ENCODE peak calls at places on chromosomes 12 and 14, in four cellular contexts. K is fibroblast of lung, X is cardiac fibroblast, M is bronchial epithelial cell. P is an unnamed sample.

GRCh38 chr12:96907681-96908163 is 665 bp downstream of the NEDD1 start:
- DNase-seq in K (peak), X (peak), M (peak), P (peak)

GRCh38 chr12:88505696-88506095 is 74.6 kb downstream of the KITLG start:
- DNase-seq in K (no peak), X (no peak), M (no peak), P (no peak)

GRCh38 chr14:104443391-104444158 is 136.0 kb upstream of the C14orf180 start:
- DNase-seq in K (no peak), X (no peak), M (no peak), P (no peak)

GRCh38 chr12:57237952-57238853 is 8.7 kb downstream of the SHMT2 start:
- DNase-seq in K (peak), X (no peak), M (no peak), P (no peak)

GRCh38 chr12:27014859-27015729 is 910 bp upstream of the TM7SF3 start:
- DNase-seq in K (no peak), X (no peak), M (peak), P (no peak)

GRCh38 chr12:47082283-47082962 is 2.7 kb upstream of the AMIGO2 start:
- DNase-seq in K (no peak), X (no peak), M (no peak), P (no peak)

GRCh38 chr12:21656931-21657335 is 709 bp downstream of the LDHB start:
- DNase-seq in K (peak), X (peak), M (peak), P (peak)

GRCh38 chr14:103517172-103517566 is 5.5 kb downstream of the CKB start:
- DNase-seq in K (no peak), X (no peak), M (no peak), P (no peak)

GRCh38 chr14:45990252-45990651 is 661.3 kb downstream of the RPL10L start:
- DNase-seq in K (no peak), X (peak), M (peak), P (no peak)

GRCh38 chr14:55274760-55275159 is 3.5 kb downstream of the FBXO34 start:
- DNase-seq in K (peak), X (peak), M (peak), P (peak)

GRCh38 chr12:94762259-94762942 is 112.0 kb upstream of the TMCC3 start:
- DNase-seq in K (no peak), X (peak), M (peak), P (peak)

GRCh38 chr12:29286081-29286800 is 94.7 kb downstream of the ERGIC2 start:
- DNase-seq in K (no peak), X (peak), M (no peak), P (peak)

GRCh38 chr14:35277179-35277578 is 15.0 kb upstream of the PSMA6 start:
- DNase-seq in K (no peak), X (no peak), M (peak), P (no peak)

GRCh38 chr12:4723226-4723625 is 3.0 kb downstream of the GALNT8 start:
- DNase-seq in K (no peak), X (no peak), M (no peak), P (no peak)

GRCh38 chr12:11763760-11764520 is 114.5 kb downstream of the ETV6 start:
- DNase-seq in K (peak), X (peak), M (no peak), P (peak)

GRCh38 chr12:46209165-46209564 is 59.7 kb downstream of the SLC38A1 start:
- DNase-seq in K (peak), X (peak), M (no peak), P (peak)

GRCh38 chr12:114004402-114004801 is 38.3 kb upstream of the RBM19 start:
- DNase-seq in K (no peak), X (no peak), M (no peak), P (no peak)

GRCh38 chr12:24088751-24089150 is 139.3 kb upstream of the SOX5 start:
- DNase-seq in K (no peak), X (peak), M (peak), P (no peak)

GRCh38 chr12:51264297-51264696 is 5.9 kb downstream of the SMAGP start:
- DNase-seq in K (no peak), X (no peak), M (no peak), P (no peak)

GRCh38 chr12:51265024-51265423 is 5.2 kb downstream of the SMAGP start:
- DNase-seq in K (no peak), X (no peak), M (no peak), P (no peak)

GRCh38 chr12:51263341-51263740 is 6.9 kb downstream of the SMAGP start:
- DNase-seq in K (no peak), X (no peak), M (no peak), P (no peak)

DNA sequence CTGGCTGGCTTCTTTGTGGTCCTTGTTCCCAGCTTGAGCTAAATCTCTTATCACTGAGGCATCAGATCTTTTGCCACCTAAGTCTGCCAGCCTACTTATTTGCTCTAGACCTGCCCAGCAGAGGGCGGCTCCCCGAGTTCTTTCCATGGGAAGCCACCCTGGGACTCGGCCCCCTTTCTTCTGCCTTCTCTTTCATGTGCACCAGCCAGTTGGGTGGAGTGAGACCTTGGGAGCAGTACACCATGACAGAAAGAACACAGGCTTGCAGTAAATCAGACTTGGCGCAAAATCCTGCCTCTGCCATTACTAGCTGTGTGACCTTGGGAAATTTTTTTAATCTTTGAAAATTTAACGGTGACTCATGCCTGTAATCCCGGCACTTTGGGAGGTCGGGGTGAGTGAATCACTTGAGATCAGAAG is 7.4 kb downstream of the SMAGP start:
- DNase-seq in K (peak), X (peak), M (peak), P (peak)
- TF ChIP-seq CTCF in K (peak), X (peak), M (peak), P (peak)

GRCh38 chr14:101230161-101230850 is 326.8 kb upstream of the RTL1 start:
- DNase-seq in K (no peak), X (no peak), M (no peak), P (peak)
- H3K4me3 ChIP-seq in K (no peak), X (no peak), M (no peak), P (peak)

GRCh38 chr14:25034803-25035681 is 14.9 kb downstream of the STXBP6 start:
- DNase-seq in K (no peak), X (no peak), M (no peak), P (no peak)

GRCh38 chr14:25037032-25037431 is 12.9 kb downstream of the STXBP6 start:
- DNase-seq in K (no peak), X (no peak), M (no peak), P (no peak)

GRCh38 chr14:25026476-25027137 is 23.3 kb downstream of the STXBP6 start:
- DNase-seq in K (no peak), X (no peak), M (no peak), P (no peak)

GRCh38 chr14:25033358-25033757 is 16.6 kb downstream of the STXBP6 start:
- DNase-seq in K (no peak), X (no peak), M (no peak), P (no peak)

DNA sequence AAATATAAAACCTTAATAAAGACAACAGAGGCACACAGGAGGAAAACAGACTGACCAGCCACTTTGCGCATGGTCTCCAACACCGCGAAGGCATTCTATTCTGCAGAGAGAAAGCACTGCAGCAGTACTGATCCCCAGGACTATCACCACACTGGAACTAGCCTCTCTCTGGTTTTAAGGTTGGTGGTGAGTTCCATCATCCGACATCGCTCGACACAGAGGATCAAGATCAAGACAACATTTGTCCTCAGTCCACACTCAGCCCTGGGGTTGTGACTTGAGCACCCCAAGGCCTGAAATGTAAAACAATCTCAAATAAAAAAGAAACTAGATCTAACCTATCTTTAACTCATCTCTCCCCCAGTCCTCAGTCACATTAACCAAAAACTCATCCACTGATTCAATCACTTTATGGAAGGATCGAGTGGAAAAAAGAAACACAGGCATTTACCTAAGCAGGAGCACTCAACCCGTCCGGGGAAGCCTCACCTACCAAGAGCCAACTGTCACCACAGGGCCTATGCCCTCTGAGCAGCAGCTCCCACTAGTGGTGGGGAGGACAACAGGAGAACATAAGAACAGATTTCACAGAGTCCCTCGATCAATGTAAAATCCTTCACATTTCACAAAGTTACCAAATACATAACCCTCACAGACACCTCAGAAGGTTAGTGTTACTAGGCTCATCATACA is 17.7 kb downstream of the STXBP6 start:
- DNase-seq in K (no peak), X (no peak), M (no peak), P (no peak)
- TF ChIP-seq CTCF in K (peak), X (peak), M (no peak), P (peak)

GRCh38 chr12:5946388-5946787 is 1.3 kb upstream of the ANO2 start:
- DNase-seq in K (no peak), X (no peak), M (no peak), P (no peak)

GRCh38 chr12:5945071-5946008 is at the start of gene ANO2:
- DNase-seq in K (no peak), X (no peak), M (no peak), P (no peak)

GRCh38 chr12:5944053-5944452 is 1.0 kb downstream of the ANO2 start:
- DNase-seq in K (no peak), X (no peak), M (no peak), P (no peak)

GRCh38 chr12:5941907-5942306 is 3.2 kb downstream of the ANO2 start:
- DNase-seq in K (no peak), X (no peak), M (no peak), P (no peak)

DNA sequence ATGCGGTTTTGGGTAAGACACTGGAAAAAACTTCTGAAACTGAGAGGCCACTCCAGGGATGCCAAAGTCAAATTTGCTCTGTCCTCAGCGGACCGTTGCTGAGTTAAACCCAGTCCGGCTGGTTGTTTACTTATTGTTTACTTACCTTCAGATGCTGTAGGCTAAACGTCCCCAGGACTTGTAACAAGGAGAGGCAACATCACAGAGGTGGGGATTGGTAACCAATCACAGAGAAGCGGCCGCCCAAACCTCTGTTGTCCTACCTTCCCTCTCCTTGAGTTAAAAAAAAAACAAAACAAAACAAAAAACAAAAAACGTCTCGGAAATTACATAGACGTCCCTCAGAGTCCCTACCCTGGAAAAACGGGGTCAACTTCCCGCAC is 380 bp downstream of the ANO2 start:
- DNase-seq in K (no peak), X (no peak), M (no peak), P (no peak)
- H3K4me3 ChIP-seq in K (peak), X (peak), M (peak), P (peak)

GRCh38 chr12:1424674-1425395 is 169.5 kb downstream of the FBXL14 start:
- DNase-seq in K (no peak), X (no peak), M (no peak), P (no peak)
- TF ChIP-seq CTCF in K (no peak), X (no peak), M (no peak), P (no peak)

GRCh38 chr14:33957993-33958392 is 7.1 kb upstream of the EGLN3 start:
- DNase-seq in K (no peak), X (no peak), M (no peak), P (no peak)

GRCh38 chr14:33956640-33957039 is 5.8 kb upstream of the EGLN3 start:
- DNase-seq in K (no peak), X (no peak), M (no peak), P (no peak)

GRCh38 chr14:33959692-33960151 is 8.8 kb upstream of the EGLN3 start:
- DNase-seq in K (no peak), X (no peak), M (no peak), P (no peak)

GRCh38 chr14:33957299-33957698 is 6.4 kb upstream of the EGLN3 start:
- DNase-seq in K (no peak), X (no peak), M (no peak), P (no peak)

DNA sequence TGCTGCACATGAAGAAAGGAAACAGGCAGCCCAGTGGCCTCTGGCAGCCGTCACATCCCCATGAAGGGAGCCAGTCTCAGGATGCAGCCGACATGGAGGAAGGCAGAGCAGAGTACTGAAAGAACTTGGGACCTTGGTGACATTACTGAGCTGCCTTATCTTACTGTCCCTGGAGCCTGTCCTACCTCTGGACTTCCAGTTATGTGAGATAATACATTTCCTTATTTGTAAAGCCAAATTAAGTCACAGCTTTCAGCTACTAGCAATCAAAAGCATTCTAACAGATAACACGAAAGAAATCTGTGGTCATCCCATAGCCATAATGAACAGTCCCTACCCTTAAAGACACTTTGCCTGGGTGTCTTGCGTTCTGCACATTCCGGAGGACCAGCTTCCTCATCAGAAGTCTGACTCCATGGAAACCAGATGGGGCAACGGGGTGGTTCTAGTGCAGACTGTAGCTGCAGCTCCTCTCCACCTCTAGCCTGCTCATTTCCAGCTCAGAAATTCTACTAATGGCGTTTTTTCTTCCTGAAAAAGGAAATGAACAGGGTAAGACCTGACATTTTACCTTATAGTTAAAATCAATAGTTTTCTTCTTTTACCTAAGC is 7.8 kb upstream of the EGLN3 start:
- DNase-seq in K (no peak), X (no peak), M (no peak), P (no peak)
- H3K4me3 ChIP-seq in K (no peak), X (no peak), M (no peak), P (no peak)

GRCh38 chr14:51535443-51536044 is 116.2 kb upstream of the FRMD6 start:
- DNase-seq in K (no peak), X (no peak), M (no peak), P (no peak)

GRCh38 chr14:51533160-51533559 is 118.5 kb upstream of the FRMD6 start:
- DNase-seq in K (no peak), X (peak), M (peak), P (no peak)

GRCh38 chr14:51529731-51530130 is 122.0 kb upstream of the FRMD6 start:
- DNase-seq in K (no peak), X (no peak), M (no peak), P (no peak)

GRCh38 chr14:51534623-51535022 is 117.1 kb upstream of the FRMD6 start:
- DNase-seq in K (no peak), X (peak), M (peak), P (peak)

DNA sequence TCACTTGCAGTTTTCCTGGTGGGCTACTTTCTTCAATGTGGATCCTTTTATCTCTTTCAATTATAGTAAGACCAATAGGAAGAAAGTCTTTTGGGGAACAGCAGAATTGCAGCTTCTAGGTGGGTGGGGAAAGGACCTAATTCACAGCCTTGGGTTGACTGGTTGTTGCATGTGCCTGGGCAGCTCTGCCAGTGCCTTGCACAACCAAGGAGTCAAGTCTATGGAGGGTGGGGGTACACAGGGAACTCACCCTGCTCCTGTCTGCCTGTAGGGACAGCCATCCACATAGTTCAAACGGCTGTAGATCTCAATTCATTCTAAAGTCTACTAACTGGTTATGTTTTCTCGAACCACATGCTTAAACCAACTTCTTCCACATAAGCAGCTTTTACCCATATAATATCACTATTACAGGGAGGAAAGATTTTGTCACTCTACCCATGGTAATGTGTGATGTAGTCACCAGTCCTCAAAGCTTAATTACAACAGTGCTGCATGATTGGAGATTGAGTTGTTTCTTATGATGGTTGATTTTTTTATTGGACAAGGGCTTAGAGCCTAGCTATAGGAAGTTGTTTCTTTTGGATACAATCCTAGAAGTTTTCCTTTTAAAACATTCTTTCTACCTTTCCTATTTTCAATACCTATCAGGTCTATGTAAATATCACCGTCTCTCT is 117.7 kb upstream of the FRMD6 start:
- DNase-seq in K (no peak), X (no peak), M (peak), P (no peak)
- TF ChIP-seq CTCF in K (no peak), X (no peak), M (no peak), P (no peak)

DNA sequence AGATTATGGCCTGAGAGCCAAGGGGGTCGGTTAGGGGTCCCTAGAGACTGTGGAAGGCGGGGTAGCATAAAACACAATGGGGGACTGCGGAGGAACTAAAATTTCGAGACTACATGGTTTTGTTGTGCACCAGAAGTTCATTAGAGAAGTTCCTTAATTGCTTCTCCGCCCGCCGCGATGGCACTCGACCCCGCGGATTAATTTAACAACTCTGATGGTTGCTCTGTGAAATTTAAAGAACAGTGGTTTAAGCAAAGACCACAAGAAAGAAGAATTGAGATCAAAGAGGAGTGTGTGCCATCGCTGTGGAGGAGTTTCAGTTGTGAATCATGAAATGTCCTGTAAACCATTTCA is 1.4 kb upstream of the CCDC88C start:
- DNase-seq in K (no peak), X (no peak), M (no peak), P (no peak)
- H3K4me3 ChIP-seq in K (no peak), X (no peak), M (no peak), P (no peak)

P was measured in fibroblast of pulmonary artery.